ENCODE peak calls at places on chromosome 9, in six cellular contexts. U is GM13976; S is posterior vena cava; M is amniotic stem cell; V is activated naive CD4-positive, alpha-beta T cell treated with anti-CD3 and anti-CD28 coated beads, Interleukin-2, amount 10 ng/mL, durations not matched to agents 7 days and 5 days; C is NCI-H82. W is an unnamed sample.

GRCh38 chr9:136978073-136978864 is 965 bp downstream of the PTGDS start:
- DNase-seq in C (peak), U (peak), M (no peak), S (peak), V (peak), W (no peak)

GRCh38 chr9:116816484-116816883 is 129.4 kb downstream of the TRIM32 start:
- DNase-seq in S (no peak), M (no peak), V (no peak), C (no peak), U (no peak), W (no peak)

GRCh38 chr9:35489313-35490154 is at the start of gene RUSC2:
- DNase-seq in M (peak), C (peak), S (peak), V (peak), U (peak), W (peak)

GRCh38 chr9:97384406-97385262 is 27.3 kb upstream of the TDRD7 start:
- DNase-seq in C (no peak), S (no peak), M (no peak), V (no peak), U (no peak), W (no peak)

GRCh38 chr9:137663584-137663983 is 44.8 kb downstream of the EHMT1 start:
- DNase-seq in S (no peak), C (no peak), U (no peak), M (no peak), V (no peak), W (peak)

GRCh38 chr9:34457266-34458012 is 931 bp downstream of the FAM219A start:
- DNase-seq in V (no peak), C (peak), S (peak), U (peak), M (peak), W (peak)

GRCh38 chr9:115085773-115086377 is 32.1 kb downstream of the TNC start:
- DNase-seq in V (no peak), U (no peak), C (no peak), S (peak), M (no peak), W (no peak)

GRCh38 chr9:112065781-112066606 is 109.1 kb downstream of the SUSD1 start:
- DNase-seq in U (no peak), C (no peak), S (no peak), M (no peak), V (no peak), W (peak)

GRCh38 chr9:97900103-97900737 is 22.1 kb downstream of the TRMO start:
- DNase-seq in C (no peak), U (no peak), V (no peak), M (no peak), S (no peak), W (no peak)

GRCh38 chr9:22139261-22139660 is 130.2 kb upstream of the CDKN2B start:
- DNase-seq in C (no peak), U (no peak), V (no peak), M (no peak), S (no peak), W (no peak)

GRCh38 chr9:114169940-114170791 is 14.8 kb downstream of the COL27A1 start:
- DNase-seq in C (no peak), V (no peak), S (peak), U (no peak), M (no peak), W (no peak)

GRCh38 chr9:34522091-34522887 is 501 bp downstream of the ENHO start:
- DNase-seq in M (no peak), S (no peak), V (no peak), C (no peak), U (no peak), W (no peak)

GRCh38 chr9:34663296-34663590 is 786 bp upstream of the CCL27 start:
- DNase-seq in V (no peak), M (no peak), C (no peak), S (no peak), U (no peak), W (no peak)

GRCh38 chr9:82354260-82354659 is 365.7 kb downstream of the SPATA31D1 start:
- DNase-seq in S (no peak), C (no peak), U (no peak), V (no peak), M (peak), W (no peak)

GRCh38 chr9:102244916-102245315 is 506.5 kb upstream of the GRIN3A start:
- DNase-seq in V (no peak), M (no peak), C (no peak), U (no peak), S (no peak), W (no peak)

GRCh38 chr9:14824481-14824880 is 85.7 kb downstream of the FREM1 start:
- DNase-seq in U (no peak), V (no peak), M (no peak), S (no peak), C (no peak), W (no peak)

GRCh38 chr9:133113163-133113927 is 7.7 kb downstream of the RALGDS start:
- DNase-seq in S (peak), V (no peak), C (no peak), M (no peak), U (no peak), W (no peak)

GRCh38 chr9:92044945-92045344 is 70.3 kb downstream of the SPTLC1 start:
- DNase-seq in C (no peak), S (no peak), M (no peak), V (no peak), U (no peak), W (no peak)

GRCh38 chr9:121269030-121269887 is 1.3 kb downstream of the GSN start:
- DNase-seq in V (no peak), S (no peak), M (no peak), C (peak), U (no peak), W (no peak)

GRCh38 chr9:81537964-81538363 is 151.4 kb downstream of the TLE1 start:
- DNase-seq in U (no peak), M (no peak), S (no peak), V (no peak), C (no peak), W (no peak)

GRCh38 chr9:12640866-12641636 is 52.1 kb upstream of the TYRP1 start:
- DNase-seq in C (peak), S (no peak), U (no peak), M (no peak), V (no peak), W (peak)

GRCh38 chr9:88593537-88594185 is 58.7 kb downstream of the NXNL2 start:
- DNase-seq in M (peak), U (peak), S (no peak), C (peak), V (peak), W (no peak)

GRCh38 chr9:128091144-128091543 is 23.1 kb downstream of the SLC25A25 start:
- DNase-seq in C (peak), S (peak), U (no peak), V (no peak), M (peak), W (peak)

GRCh38 chr9:34991833-34992375 is 2.4 kb downstream of the DNAJB5 start:
- DNase-seq in V (no peak), U (peak), S (no peak), M (no peak), C (peak), W (no peak)